ENCODE peak calls at places on chromosomes 5 and 9, in five cellular contexts. F is A549, L is K562, D is GM12878, S is HepG2. Z is an unnamed sample.

GRCh38 chr5:134594797-134595457 is 37.7 kb downstream of the SAR1B start:
- DNase-seq in F (no peak), L (no peak), D (peak), S (no peak), Z (no peak)

GRCh38 chr5:84870369-84870768 is 485.7 kb upstream of the EDIL3 start:
- DNase-seq in F (no peak), L (no peak), D (no peak), S (no peak), Z (no peak)

GRCh38 chr9:120474579-120475243 is 105.3 kb downstream of the CDK5RAP2 start:
- DNase-seq in F (no peak), L (no peak), D (no peak), S (no peak), Z (no peak)

GRCh38 chr9:630817-631216 is 210.7 kb upstream of the DMRT1 start:
- DNase-seq in F (no peak), L (no peak), D (no peak), S (no peak), Z (no peak)

GRCh38 chr9:14400658-14400995 is 86.7 kb upstream of the NFIB start:
- DNase-seq in F (peak), L (peak), D (no peak), S (peak), Z (peak)

GRCh38 chr5:44167540-44167939 is 221.7 kb downstream of the FGF10 start:
- DNase-seq in F (no peak), L (no peak), D (no peak), S (no peak), Z (no peak)

GRCh38 chr9:85024374-85024773 is 354.8 kb downstream of the NTRK2 start:
- DNase-seq in F (no peak), L (no peak), D (no peak), S (no peak), Z (no peak)

GRCh38 chr9:121288874-121289553 is 21.1 kb downstream of the GSN start:
- DNase-seq in F (peak), L (no peak), D (no peak), S (peak), Z (peak)

GRCh38 chr5:180603076-180603591 is 11.8 kb upstream of the SCGB3A1 start:
- DNase-seq in F (no peak), L (no peak), D (no peak), S (no peak), Z (no peak)

GRCh38 chr5:50903651-50904050 is 237.2 kb downstream of the PARP8 start:
- DNase-seq in F (no peak), L (no peak), D (no peak), S (no peak), Z (no peak)

GRCh38 chr9:4147476-4148214 is 152.2 kb downstream of the GLIS3 start:
- DNase-seq in F (peak), L (no peak), D (no peak), S (peak), Z (peak)

GRCh38 chr5:13143630-13144029 is 800.9 kb downstream of the DNAH5 start:
- DNase-seq in F (no peak), L (no peak), D (no peak), S (no peak), Z (no peak)

GRCh38 chr5:162512935-162513575 is 445.5 kb downstream of the GABRG2 start:
- DNase-seq in F (no peak), L (no peak), D (no peak), S (no peak), Z (no peak)

DNA sequence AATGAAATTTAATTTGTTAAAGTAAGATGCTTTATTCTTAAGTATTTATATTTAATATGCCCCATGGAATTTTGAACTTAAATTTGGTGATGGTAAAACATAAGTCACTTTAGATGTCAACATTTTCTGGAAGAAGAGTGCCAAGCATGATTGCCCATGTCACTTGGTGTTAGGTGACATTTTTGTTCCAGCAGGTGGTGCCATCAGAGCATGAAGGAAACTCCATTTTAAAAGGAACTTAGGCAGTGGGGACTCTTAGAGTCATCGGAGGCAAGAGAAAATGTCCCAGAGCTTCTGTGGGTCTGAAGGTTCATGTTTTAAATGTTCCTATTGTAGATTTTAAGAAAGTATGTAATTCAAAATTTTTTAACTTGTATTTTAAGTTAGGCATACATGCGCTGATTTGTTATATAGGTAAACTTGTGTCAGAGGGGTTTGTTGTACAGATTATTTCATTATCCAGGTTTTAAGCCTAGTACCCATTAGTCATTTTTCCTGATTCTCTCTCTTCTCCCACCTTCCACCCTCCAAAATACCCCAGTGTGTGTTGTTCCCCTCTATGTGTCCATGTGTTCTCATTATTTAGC is 789.3 kb downstream of the SEMA5A start:
- DNase-seq in F (peak), L (no peak), D (no peak), S (no peak), Z (peak)
- TF ChIP-seq JUNB in F (no peak), L (no peak), D (no peak), S (no peak), Z (no peak)

GRCh38 chr9:18907927-18908625 is 124.9 kb downstream of the SAXO1 start:
- DNase-seq in F (no peak), L (no peak), D (no peak), S (no peak), Z (no peak)
- H3K27ac ChIP-seq in F (no peak), L (no peak), D (no peak), S (no peak), Z (no peak)

DNA sequence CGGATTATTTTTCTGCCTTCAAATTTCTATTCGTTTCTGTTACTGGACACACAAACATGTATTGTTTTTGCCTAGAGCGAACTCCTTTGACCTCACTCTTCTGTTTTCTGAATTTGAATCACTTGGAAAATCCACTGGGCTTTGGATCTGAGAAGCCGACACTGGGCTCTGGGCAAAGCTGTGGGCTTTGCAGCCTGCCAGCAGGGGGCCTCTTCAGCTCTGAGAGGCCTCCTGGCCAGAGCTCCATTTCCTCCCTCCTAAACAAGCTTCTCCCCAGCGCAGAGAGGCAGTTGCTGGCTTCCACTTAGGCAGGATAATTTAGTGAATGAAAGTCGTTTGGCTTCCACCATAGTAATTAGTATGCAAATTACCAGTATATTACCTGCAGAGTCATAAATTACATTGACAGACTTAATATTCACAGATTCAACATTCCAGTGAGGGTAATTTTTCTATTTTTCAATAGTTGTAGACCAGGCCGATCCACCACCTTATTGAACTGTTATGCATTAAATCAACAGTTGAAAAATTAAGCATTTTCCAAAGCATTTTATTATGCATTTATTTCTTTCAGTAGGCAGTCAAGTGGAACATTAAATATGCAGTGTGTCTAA is 104.0 kb upstream of the ZNF366 start:
- DNase-seq in F (peak), L (peak), D (no peak), S (peak), Z (peak)
- TF ChIP-seq JUNB in F (no peak), L (no peak), D (no peak), S (no peak), Z (no peak)

GRCh38 chr5:58239731-58240130 is 220.2 kb downstream of the PLK2 start:
- DNase-seq in F (peak), L (no peak), D (no peak), S (no peak), Z (no peak)
- H3K27ac ChIP-seq in F (peak), L (no peak), D (no peak), S (no peak), Z (no peak)

DNA sequence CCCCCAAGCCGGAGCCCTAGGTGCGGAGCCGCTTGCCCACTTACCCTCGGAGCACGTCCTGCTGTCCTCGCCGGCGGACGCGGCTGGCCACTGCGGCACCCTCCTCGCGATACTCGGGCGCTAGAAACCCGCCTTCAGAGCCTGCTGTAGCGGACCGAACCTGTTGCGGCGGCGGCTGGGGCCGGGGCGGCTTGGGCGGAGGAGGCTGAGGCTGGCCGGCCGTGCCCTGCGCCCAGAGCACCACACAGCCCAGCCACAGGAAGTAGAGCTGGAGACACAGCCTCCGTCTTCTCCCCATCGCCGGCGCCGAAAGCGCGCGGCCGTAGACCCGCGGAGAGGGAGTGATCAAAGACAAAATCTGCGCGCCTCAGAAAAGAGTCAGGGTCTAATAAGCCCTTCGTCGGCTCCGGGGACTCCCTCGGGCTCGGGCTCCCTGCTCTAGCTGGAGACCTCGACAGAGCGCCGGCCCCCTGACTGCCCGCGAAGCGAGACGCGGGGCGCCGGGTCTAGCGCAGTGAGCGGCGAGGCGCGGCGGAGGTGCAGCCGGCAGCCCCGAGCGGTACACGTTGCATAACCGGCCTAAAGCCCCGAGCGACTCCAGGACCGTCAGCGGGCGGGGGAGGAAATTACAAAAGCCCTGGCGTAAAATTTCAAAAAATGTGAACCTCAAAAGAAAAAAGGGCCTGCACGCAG is 593 bp downstream of the FBN2 start:
- DNase-seq in F (peak), L (no peak), D (no peak), S (no peak), Z (peak)
- TF ChIP-seq JUNB in F (no peak), L (no peak), D (no peak), S (no peak), Z (no peak)

GRCh38 chr5:95747041-95747679 is 16.0 kb downstream of the RHOBTB3 start:
- DNase-seq in F (no peak), L (no peak), D (no peak), S (no peak), Z (no peak)
- H3K27ac ChIP-seq in F (no peak), L (no peak), D (no peak), S (no peak), Z (no peak)

GRCh38 chr9:117114768-117115167 is 300.1 kb downstream of the ASTN2 start:
- DNase-seq in F (no peak), L (no peak), D (no peak), S (no peak), Z (peak)

GRCh38 chr9:117116084-117116483 is 298.8 kb downstream of the ASTN2 start:
- DNase-seq in F (no peak), L (no peak), D (peak), S (no peak), Z (no peak)

GRCh38 chr9:117121331-117121730 is 293.5 kb downstream of the ASTN2 start:
- DNase-seq in F (no peak), L (no peak), D (no peak), S (no peak), Z (no peak)

DNA sequence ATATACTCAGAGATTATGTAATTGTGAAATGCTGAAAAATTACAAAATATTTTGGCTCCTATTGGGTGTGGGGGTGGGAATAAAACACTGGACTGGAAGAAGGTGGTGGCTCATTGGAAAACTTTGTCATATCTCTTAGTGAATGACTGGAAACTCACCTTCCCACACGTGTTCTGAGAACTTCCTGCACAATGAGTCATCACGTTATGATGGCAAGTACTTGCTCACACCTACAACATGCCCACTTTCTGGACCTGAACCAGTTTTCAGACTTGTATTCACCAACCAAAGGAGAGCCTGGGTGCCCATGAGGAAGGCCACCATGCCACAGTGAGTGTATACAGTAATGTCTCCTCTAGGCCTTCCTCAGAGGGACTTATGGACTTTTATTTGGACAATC is 294.8 kb downstream of the ASTN2 start:
- DNase-seq in F (no peak), L (no peak), D (no peak), S (no peak), Z (no peak)
- TF ChIP-seq JUNB in F (no peak), L (no peak), D (no peak), S (no peak), Z (no peak)

GRCh38 chr5:35908814-35909213 is 29.6 kb downstream of the CAPSL start:
- DNase-seq in F (no peak), L (no peak), D (no peak), S (no peak), Z (no peak)
- H3K27ac ChIP-seq in F (no peak), L (no peak), D (no peak), S (no peak), Z (no peak)

Z was measured in GM23338.